ENCODE peak calls at places on chromosomes 7 and 10, in six cellular contexts. One of them, this sample, is unnamed.

GRCh38 chr10:34137955-34138354 is 677.1 kb downstream of the PARD3 start:
- DNase-seq in lower lobe of right lung: no peak
- DNase-seq in ovary: no peak
- DNase-seq in heart right ventricle: no peak
- DNase-seq in Peyer's patch: no peak
- DNase-seq in H9: no peak
- DNase-seq in this sample: no peak

GRCh38 chr7:29859491-29860180 is 53.3 kb downstream of the WIPF3 start:
- DNase-seq in lower lobe of right lung: no peak
- DNase-seq in ovary: no peak
- DNase-seq in heart right ventricle: no peak
- DNase-seq in Peyer's patch: no peak
- DNase-seq in H9: no peak
- DNase-seq in this sample: no peak

GRCh38 chr10:6494934-6495592 is 85.0 kb downstream of the PRKCQ start:
- DNase-seq in lower lobe of right lung: no peak
- DNase-seq in ovary: no peak
- DNase-seq in heart right ventricle: no peak
- DNase-seq in Peyer's patch: peak; percentile 61
- DNase-seq in H9: no peak
- DNase-seq in this sample: no peak

GRCh38 chr7:129612112-129613015 is 844 bp downstream of the NRF1 start:
- DNase-seq in lower lobe of right lung: peak; percentile 72
- DNase-seq in ovary: peak; percentile 65
- DNase-seq in heart right ventricle: peak; percentile 52
- DNase-seq in Peyer's patch: peak; percentile 74
- DNase-seq in H9: no peak
- DNase-seq in this sample: peak; percentile 44

GRCh38 chr7:29865526-29865925 is 59.2 kb downstream of the WIPF3 start:
- DNase-seq in lower lobe of right lung: no peak
- DNase-seq in ovary: peak; percentile 60
- DNase-seq in heart right ventricle: no peak
- DNase-seq in Peyer's patch: no peak
- DNase-seq in H9: no peak
- DNase-seq in this sample: no peak

GRCh38 chr10:68088744-68089143 is 13.7 kb upstream of the HERC4 start:
- DNase-seq in lower lobe of right lung: no peak
- DNase-seq in ovary: no peak
- DNase-seq in heart right ventricle: no peak
- DNase-seq in Peyer's patch: no peak
- DNase-seq in H9: no peak
- DNase-seq in this sample: no peak

GRCh38 chr7:131623154-131623553 is 66.7 kb upstream of the PODXL start:
- DNase-seq in lower lobe of right lung: no peak
- DNase-seq in ovary: no peak
- DNase-seq in heart right ventricle: peak; percentile 70
- DNase-seq in Peyer's patch: peak; percentile 53
- DNase-seq in H9: no peak
- DNase-seq in this sample: peak; percentile 68

GRCh38 chr10:116960066-116960465 is 44.9 kb downstream of the SHTN1 start:
- DNase-seq in lower lobe of right lung: no peak
- DNase-seq in ovary: no peak
- DNase-seq in heart right ventricle: no peak
- DNase-seq in Peyer's patch: no peak
- DNase-seq in H9: no peak
- DNase-seq in this sample: no peak

GRCh38 chr7:150363872-150364271 is 4.8 kb upstream of the REPIN1 start:
- DNase-seq in lower lobe of right lung: no peak
- DNase-seq in ovary: no peak
- DNase-seq in heart right ventricle: no peak
- DNase-seq in Peyer's patch: no peak
- DNase-seq in H9: no peak
- DNase-seq in this sample: no peak

GRCh38 chr7:43869898-43870240 is 552 bp upstream of the MRPS24 start:
- DNase-seq in lower lobe of right lung: no peak
- DNase-seq in ovary: peak; percentile 36
- DNase-seq in heart right ventricle: no peak
- DNase-seq in Peyer's patch: no peak
- DNase-seq in H9: no peak
- DNase-seq in this sample: no peak

GRCh38 chr10:36492590-36493510 is 632.5 kb upstream of the ANKRD30A start:
- DNase-seq in lower lobe of right lung: no peak
- DNase-seq in ovary: no peak
- DNase-seq in heart right ventricle: no peak
- DNase-seq in Peyer's patch: no peak
- DNase-seq in H9: no peak
- DNase-seq in this sample: no peak

GRCh38 chr10:44960482-44961230 is 1.1 kb downstream of the RASSF4 start:
- DNase-seq in lower lobe of right lung: no peak
- DNase-seq in ovary: peak; percentile 5
- DNase-seq in heart right ventricle: no peak
- DNase-seq in Peyer's patch: no peak
- DNase-seq in H9: peak; percentile 22
- DNase-seq in this sample: no peak

DNA sequence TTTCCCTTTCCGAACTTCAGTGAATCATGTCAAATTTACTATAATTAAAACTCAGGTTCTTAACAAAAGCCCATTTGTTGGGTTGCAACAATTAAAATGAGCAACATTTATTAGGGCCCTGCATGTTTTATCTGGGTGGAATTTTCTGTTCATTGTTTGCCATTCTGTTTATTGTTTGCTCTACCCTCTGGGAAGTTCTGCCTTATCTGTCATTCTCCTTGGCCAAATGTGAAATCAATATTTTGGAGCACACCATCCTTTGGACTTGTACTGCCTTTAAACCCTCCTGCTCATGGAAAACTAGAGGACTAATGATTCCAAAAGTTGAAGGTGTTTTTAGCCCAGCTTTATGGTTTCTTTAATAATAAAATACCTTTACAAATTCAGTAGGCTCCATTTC is 134.5 kb upstream of the KCND2 start:
- DNase-seq in lower lobe of right lung: no peak
- DNase-seq in ovary: no peak
- DNase-seq in heart right ventricle: no peak
- DNase-seq in Peyer's patch: no peak
- DNase-seq in H9: no peak
- DNase-seq in this sample: no peak
- H3K9me3 ChIP-seq in lower lobe of right lung: no peaks in the 10 kb centered on the region
- H3K9me3 ChIP-seq in ovary: no peaks in the 10 kb centered on the region
- H3K9me3 ChIP-seq in heart right ventricle: no peaks in the 10 kb centered on the region
- H3K9me3 ChIP-seq in Peyer's patch: no peaks in the 10 kb centered on the region
- H3K9me3 ChIP-seq in H9: no peaks in the 10 kb centered on the region
- H3K9me3 ChIP-seq in this sample: peaks cover 10% of the 10 kb centered on the region

GRCh38 chr7:7820409-7820808 is 102.0 kb upstream of the RPA3 start:
- DNase-seq in lower lobe of right lung: no peak
- DNase-seq in ovary: no peak
- DNase-seq in heart right ventricle: no peak
- DNase-seq in Peyer's patch: no peak
- DNase-seq in H9: no peak
- DNase-seq in this sample: no peak

GRCh38 chr7:7821517-7821916 is 103.1 kb upstream of the RPA3 start:
- DNase-seq in lower lobe of right lung: no peak
- DNase-seq in ovary: no peak
- DNase-seq in heart right ventricle: no peak
- DNase-seq in Peyer's patch: no peak
- DNase-seq in H9: no peak
- DNase-seq in this sample: no peak

GRCh38 chr7:7820939-7821338 is 102.5 kb upstream of the RPA3 start:
- DNase-seq in lower lobe of right lung: no peak
- DNase-seq in ovary: no peak
- DNase-seq in heart right ventricle: no peak
- DNase-seq in Peyer's patch: no peak
- DNase-seq in H9: no peak
- DNase-seq in this sample: no peak

GRCh38 chr7:7817748-7818147 is 99.3 kb upstream of the RPA3 start:
- DNase-seq in lower lobe of right lung: no peak
- DNase-seq in ovary: no peak
- DNase-seq in heart right ventricle: no peak
- DNase-seq in Peyer's patch: no peak
- DNase-seq in H9: no peak
- DNase-seq in this sample: no peak

GRCh38 chr7:7819442-7820247 is 101.2 kb upstream of the RPA3 start:
- DNase-seq in lower lobe of right lung: no peak
- DNase-seq in ovary: no peak
- DNase-seq in heart right ventricle: no peak
- DNase-seq in Peyer's patch: no peak
- DNase-seq in H9: no peak
- DNase-seq in this sample: no peak
- H3K27ac ChIP-seq in lower lobe of right lung: no peak overlapping the region
- H3K27ac ChIP-seq in ovary: no peak overlapping the region
- H3K27ac ChIP-seq in heart right ventricle: no peak overlapping the region
- H3K27ac ChIP-seq in Peyer's patch: no peak overlapping the region
- H3K27ac ChIP-seq in H9: no peak overlapping the region
- H3K27ac ChIP-seq in this sample: no peak overlapping the region

DNA sequence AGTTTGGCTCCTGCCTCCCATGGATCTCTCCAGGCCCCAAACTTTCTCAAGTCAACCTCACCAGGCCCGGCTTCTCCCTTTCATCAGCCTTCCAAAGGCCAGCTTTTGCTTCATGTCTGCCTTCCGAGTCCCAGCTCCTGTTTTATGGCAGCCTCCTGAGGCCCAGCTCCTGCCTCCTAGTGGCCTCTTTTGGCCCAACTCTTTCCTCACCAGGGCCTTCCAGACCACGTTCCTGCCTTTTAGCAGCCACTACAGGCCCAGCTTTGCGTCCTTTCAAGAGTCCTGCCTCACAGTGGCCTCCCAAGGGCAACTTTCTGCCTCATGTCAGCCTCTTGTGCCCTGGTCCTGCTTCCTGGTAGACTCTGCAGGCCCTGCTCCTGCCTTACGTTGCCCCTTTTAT is 15.3 kb upstream of the TMEM248 start:
- DNase-seq in lower lobe of right lung: no peak
- DNase-seq in ovary: no peak
- DNase-seq in heart right ventricle: no peak
- DNase-seq in Peyer's patch: no peak
- DNase-seq in H9: peak; percentile 62
- DNase-seq in this sample: no peak
- TF ChIP-seq CTCF in lower lobe of right lung: no peak
- TF ChIP-seq CTCF in ovary: no peak
- TF ChIP-seq CTCF in heart right ventricle: no peak
- TF ChIP-seq CTCF in Peyer's patch: no peak
- TF ChIP-seq CTCF in H9: peak; percentile 62
- TF ChIP-seq CTCF in this sample: no peak

GRCh38 chr10:42454313-42454712 is 184.1 kb downstream of the ZNF33B start:
- DNase-seq in lower lobe of right lung: no peak
- DNase-seq in ovary: no peak
- DNase-seq in heart right ventricle: no peak
- DNase-seq in Peyer's patch: no peak
- DNase-seq in H9: no peak
- DNase-seq in this sample: no peak
- H3K9me3 ChIP-seq in lower lobe of right lung: no peaks in the 10 kb centered on the region
- H3K9me3 ChIP-seq in ovary: no peaks in the 10 kb centered on the region
- H3K9me3 ChIP-seq in heart right ventricle: no peaks in the 10 kb centered on the region
- H3K9me3 ChIP-seq in Peyer's patch: no peaks in the 10 kb centered on the region
- H3K9me3 ChIP-seq in H9: peaks cover 52% of the 10 kb centered on the region
- H3K9me3 ChIP-seq in this sample: no peaks in the 10 kb centered on the region

GRCh38 chr7:135808206-135808605 is 59.6 kb upstream of the FAM180A start:
- DNase-seq in lower lobe of right lung: no peak
- DNase-seq in ovary: no peak
- DNase-seq in heart right ventricle: no peak
- DNase-seq in Peyer's patch: no peak
- DNase-seq in H9: no peak
- DNase-seq in this sample: no peak
- H3K27ac ChIP-seq in lower lobe of right lung: no peak overlapping the region
- H3K27ac ChIP-seq in ovary: no peak overlapping the region
- H3K27ac ChIP-seq in heart right ventricle: no peak overlapping the region
- H3K27ac ChIP-seq in Peyer's patch: no peak overlapping the region
- H3K27ac ChIP-seq in H9: no peak overlapping the region
- H3K27ac ChIP-seq in this sample: no peak overlapping the region

GRCh38 chr10:125159932-125160855 is at the start of gene CTBP2:
- DNase-seq in lower lobe of right lung: peak; percentile 66
- DNase-seq in ovary: peak; percentile 69
- DNase-seq in heart right ventricle: peak; percentile 67
- DNase-seq in Peyer's patch: peak; percentile 62
- DNase-seq in H9: peak; percentile 64
- DNase-seq in this sample: peak; percentile 64

GRCh38 chr10:125162181-125162906 is 2.0 kb upstream of the CTBP2 start:
- DNase-seq in lower lobe of right lung: peak; percentile 55
- DNase-seq in ovary: no peak
- DNase-seq in heart right ventricle: no peak
- DNase-seq in Peyer's patch: peak; percentile 44
- DNase-seq in H9: peak; percentile 55
- DNase-seq in this sample: no peak

GRCh38 chr10:125160856-125161569 is 650 bp upstream of the CTBP2 start:
- DNase-seq in lower lobe of right lung: peak; percentile 89
- DNase-seq in ovary: peak; percentile 81
- DNase-seq in heart right ventricle: peak; percentile 80
- DNase-seq in Peyer's patch: peak; percentile 73
- DNase-seq in H9: peak; percentile 90
- DNase-seq in this sample: peak; percentile 78

GRCh38 chr10:125159486-125159931 is 854 bp downstream of the CTBP2 start:
- DNase-seq in lower lobe of right lung: peak; percentile 62
- DNase-seq in ovary: no peak
- DNase-seq in heart right ventricle: peak; percentile 52
- DNase-seq in Peyer's patch: peak; percentile 49
- DNase-seq in H9: no peak
- DNase-seq in this sample: no peak

GRCh38 chr10:125161570-125162139 is 1.3 kb upstream of the CTBP2 start:
- DNase-seq in lower lobe of right lung: peak; percentile 59
- DNase-seq in ovary: no peak
- DNase-seq in heart right ventricle: peak; percentile 39
- DNase-seq in Peyer's patch: peak; percentile 46
- DNase-seq in H9: no peak
- DNase-seq in this sample: no peak
- TF ChIP-seq CTCF in lower lobe of right lung: peak; percentile 58
- TF ChIP-seq CTCF in ovary: no peak
- TF ChIP-seq CTCF in heart right ventricle: peak; percentile 58
- TF ChIP-seq CTCF in Peyer's patch: peak; percentile 16
- TF ChIP-seq CTCF in H9: peak; percentile 66
- TF ChIP-seq CTCF in this sample: no peak

DNA sequence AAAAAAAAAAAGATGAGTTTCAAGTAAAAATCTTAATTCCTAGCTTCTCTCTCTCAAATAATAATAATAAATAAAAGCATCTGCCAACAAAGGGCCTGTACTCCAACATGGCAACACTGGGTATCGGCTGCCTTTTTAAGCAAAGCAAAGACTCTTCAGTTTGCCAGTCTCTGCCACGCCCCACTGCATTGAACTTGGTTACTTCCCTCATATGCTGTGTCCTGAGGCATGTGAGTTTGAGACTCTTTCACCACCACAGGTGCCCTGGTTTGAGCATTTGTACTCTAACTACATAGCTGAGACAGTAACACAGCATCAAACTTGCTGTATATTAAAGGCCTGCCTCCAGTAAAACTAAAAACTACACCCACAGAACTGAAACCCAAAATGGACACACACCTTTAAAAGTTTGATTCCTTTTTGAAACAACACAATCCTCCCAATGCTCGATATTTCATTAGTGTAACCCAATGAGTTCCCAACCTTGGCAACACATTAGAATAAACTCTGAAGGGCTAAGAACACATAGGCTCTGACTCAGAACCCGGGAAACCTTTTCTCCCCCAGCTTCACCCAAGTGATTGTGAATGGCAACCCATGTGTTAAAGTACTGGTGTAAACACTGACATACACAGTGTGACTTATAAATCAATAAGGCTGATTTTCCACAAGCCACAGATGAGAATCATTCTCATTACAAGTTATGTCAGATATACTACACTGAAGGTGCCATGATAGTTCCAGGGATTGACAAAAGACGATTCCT is 12.0 kb downstream of the JAZF1 start:
- DNase-seq in lower lobe of right lung: no peak
- DNase-seq in ovary: no peak
- DNase-seq in heart right ventricle: no peak
- DNase-seq in Peyer's patch: peak; percentile 71
- DNase-seq in H9: no peak
- DNase-seq in this sample: no peak
- H3K9me3 ChIP-seq in lower lobe of right lung: no peaks in the 10 kb centered on the region
- H3K9me3 ChIP-seq in ovary: no peaks in the 10 kb centered on the region
- H3K9me3 ChIP-seq in heart right ventricle: no peaks in the 10 kb centered on the region
- H3K9me3 ChIP-seq in Peyer's patch: no peaks in the 10 kb centered on the region
- H3K9me3 ChIP-seq in H9: no peaks in the 10 kb centered on the region
- H3K9me3 ChIP-seq in this sample: no peaks in the 10 kb centered on the region

This sample was measured in left ventricle myocardium inferior.